ENCODE peak calls at places on chromosomes 12 and 14, in four cellular contexts. Y is GM03348; L is activated CD4-positive, alpha-beta T cell treated with anti-CD3 and anti-CD28 coated beads for 24 hours; E is activated CD8-positive, alpha-beta memory T cell treated with anti-CD3 and anti-CD28 coated beads for 48 hours. T is an unnamed sample.

GRCh38 chr14:71321556-71322315 is 414.5 kb downstream of the PCNX1 start:
- DNase-seq in Y (peak; percentile 27), L (no peak), E (no peak), T (peak; percentile 40)

GRCh38 chr12:66044731-66045130 is 85.8 kb downstream of the LLPH start:
- DNase-seq in Y (peak; percentile 52), L (no peak), E (no peak), T (no peak)

GRCh38 chr12:51976376-51977160 is 25.1 kb downstream of the ACVR1B start:
- DNase-seq in Y (no peak), L (no peak), E (no peak), T (no peak)

GRCh38 chr12:47190271-47190750 is 110.6 kb upstream of the AMIGO2 start:
- DNase-seq in Y (no peak), L (no peak), E (no peak), T (no peak)

GRCh38 chr12:23204933-23205778 is 580.2 kb downstream of the ETNK1 start:
- DNase-seq in Y (peak; percentile 60), L (no peak), E (no peak), T (peak; percentile 68)

GRCh38 chr14:53509845-53510244 is 356.7 kb upstream of the DDHD1 start:
- DNase-seq in Y (peak; percentile 33), L (no peak), E (no peak), T (no peak)

GRCh38 chr14:56482306-56482705 is 97.3 kb upstream of the TMEM260 start:
- DNase-seq in Y (no peak), L (no peak), E (no peak), T (peak; percentile 45)

GRCh38 chr12:102847131-102847530 is 69.9 kb downstream of the PAH start:
- DNase-seq in Y (no peak), L (no peak), E (no peak), T (no peak)

GRCh38 chr14:61517861-61518802 is 177.2 kb upstream of the HIF1A start:
- DNase-seq in Y (no peak), L (no peak), E (no peak), T (no peak)

GRCh38 chr14:99537399-99537798 is 56.2 kb downstream of the CCNK start:
- DNase-seq in Y (peak; percentile 94), L (no peak), E (no peak), T (peak; percentile 47)

GRCh38 chr12:10101042-10101579 is 2.3 kb upstream of the CLEC1A start:
- DNase-seq in Y (peak; percentile 44), L (no peak), E (no peak), T (peak; percentile 73)

GRCh38 chr12:132505105-132505851 is 15.3 kb downstream of the FBRSL1 start:
- DNase-seq in Y (no peak), L (no peak), E (no peak), T (no peak)

GRCh38 chr12:132109741-132110140 is 34.4 kb downstream of the DDX51 start:
- DNase-seq in Y (no peak), L (no peak), E (no peak), T (no peak)

GRCh38 chr12:71174825-71175224 is 17.0 kb upstream of the TSPAN8 start:
- DNase-seq in Y (no peak), L (no peak), E (no peak), T (no peak)

GRCh38 chr12:57477710-57478681 is 1.7 kb downstream of the ARHGAP9 start:
- DNase-seq in Y (no peak), L (no peak), E (no peak), T (no peak)

GRCh38 chr12:6053541-6053940 is 70.9 kb downstream of the VWF start:
- DNase-seq in Y (peak; percentile 47), L (no peak), E (no peak), T (no peak)

GRCh38 chr12:61808856-61809255 is 451.3 kb upstream of the USP15 start:
- DNase-seq in Y (no peak), L (no peak), E (no peak), T (no peak)

GRCh38 chr14:63224196-63224595 is 20.0 kb downstream of the RHOJ start:
- DNase-seq in Y (no peak), L (no peak), E (no peak), T (no peak)

GRCh38 chr14:72643317-72643801 is 250.5 kb downstream of the DPF3 start:
- DNase-seq in Y (peak; percentile 95), L (no peak), E (no peak), T (peak; percentile 79)

GRCh38 chr14:96062010-96062409 is 22.8 kb downstream of the C14orf132 start:
- DNase-seq in Y (no peak), L (no peak), E (no peak), T (no peak)

GRCh38 chr14:40842816-40843215 is 763.9 kb upstream of the LRFN5 start:
- DNase-seq in Y (no peak), L (no peak), E (no peak), T (no peak)

GRCh38 chr14:68012861-68013260 is 193.3 kb downstream of the RAD51B start:
- DNase-seq in Y (no peak), L (no peak), E (no peak), T (no peak)

GRCh38 chr12:120936197-120936596 is 32.0 kb upstream of the SPPL3 start:
- DNase-seq in Y (no peak), L (no peak), E (no peak), T (no peak)

GRCh38 chr14:80231732-80232131 is 20.4 kb upstream of the DIO2 start:
- DNase-seq in Y (no peak), L (no peak), E (no peak), T (no peak)

GRCh38 chr14:102323102-102323501 is 3.6 kb downstream of the ZNF839 start:
- DNase-seq in Y (peak; percentile 80), L (no peak), E (no peak), T (peak; percentile 76)

GRCh38 chr14:101707285-101707842 is 54.1 kb upstream of the PPP2R5C start:
- DNase-seq in Y (peak; percentile 78), L (no peak), E (peak; percentile 45), T (peak; percentile 77)

GRCh38 chr12:67339530-67339929 is 70.4 kb downstream of the CAND1 start:
- DNase-seq in Y (no peak), L (no peak), E (no peak), T (no peak)

GRCh38 chr12:75526655-75527511 is 15.5 kb upstream of the KRR1 start:
- DNase-seq in Y (peak; percentile 60), L (no peak), E (no peak), T (peak; percentile 59)

GRCh38 chr12:76206677-76207072 is 122.2 kb upstream of the NAP1L1 start:
- DNase-seq in Y (no peak), L (no peak), E (no peak), T (no peak)

GRCh38 chr14:94906577-94906976 is 136.7 kb upstream of the GSC start:
- DNase-seq in Y (no peak), L (no peak), E (no peak), T (no peak)

GRCh38 chr12:110316861-110317260 is 35.8 kb downstream of the ATP2A2 start:
- DNase-seq in Y (peak; percentile 68), L (no peak), E (no peak), T (no peak)

GRCh38 chr14:105089746-105090492 is 24.7 kb upstream of the GPR132 start:
- DNase-seq in Y (no peak), L (no peak), E (no peak), T (no peak)

GRCh38 chr14:100610511-100611217 is 23.4 kb upstream of the BEGAIN start:
- DNase-seq in Y (peak; percentile 39), L (no peak), E (no peak), T (peak; percentile 51)

GRCh38 chr12:47073951-47074350 is 5.5 kb upstream of the PCED1B start:
- DNase-seq in Y (no peak), L (no peak), E (no peak), T (no peak)

GRCh38 chr12:127893875-127894635 is 372.9 kb upstream of the TMEM132C start:
- DNase-seq in Y (no peak), L (no peak), E (no peak), T (peak; percentile 13)